ENCODE peak calls at places on chromosomes 1 and 21, in five cellular contexts. Y is HCT116, A is adrenal gland, N is BJ, Q is astrocyte. K is an unnamed sample.

GRCh38 chr1:215600258-215600792 is 33.2 kb downstream of the KCTD3 start:
- DNase-seq in N (no peak), Y (no peak), Q (no peak), A (no peak), K (no peak)

GRCh38 chr1:27325286-27325685 is 3.3 kb downstream of the TMEM222 start:
- DNase-seq in N (no peak), A (no peak), Q (no peak), Y (no peak), K (no peak)

GRCh38 chr1:154190550-154190949 is 1.4 kb downstream of the TPM3 start:
- DNase-seq in Y (no peak), Q (no peak), N (no peak), A (no peak), K (no peak)

GRCh38 chr1:159913451-159914192 is 11.7 kb downstream of the TAGLN2 start:
- DNase-seq in Q (no peak), Y (no peak), N (no peak), A (no peak), K (no peak)

GRCh38 chr1:157124855-157125254 is 13.3 kb downstream of the ETV3 start:
- DNase-seq in Q (no peak), A (no peak), N (no peak), Y (no peak), K (no peak)

GRCh38 chr1:50080904-50081586 is 27.7 kb upstream of the ELAVL4 start:
- DNase-seq in Q (no peak), A (peak; percentile 61), Y (no peak), N (no peak), K (no peak)

GRCh38 chr1:25476186-25477097 is 45.7 kb downstream of the MACO1 start:
- DNase-seq in Y (no peak), Q (no peak), A (no peak), N (no peak), K (no peak)

GRCh38 chr21:45974073-45975016 is 7.2 kb upstream of the COL6A1 start:
- DNase-seq in N (no peak), A (peak; percentile 70), Y (peak; percentile 36), Q (peak; percentile 76), K (no peak)

GRCh38 chr1:232385221-232385620 is 244.7 kb downstream of the SIPA1L2 start:
- DNase-seq in N (no peak), Q (peak; percentile 79), A (no peak), Y (no peak), K (no peak)

GRCh38 chr1:233359431-233359830 is 31.9 kb downstream of the MAP3K21 start:
- DNase-seq in A (no peak), N (no peak), Y (no peak), Q (no peak), K (no peak)

GRCh38 chr1:190479028-190479427 is 1.4 kb upstream of the BRINP3 start:
- DNase-seq in A (no peak), Y (peak; percentile 8), Q (no peak), N (no peak), K (no peak)

GRCh38 chr1:116433283-116434257 is 60.5 kb downstream of the ATP1A1 start:
- DNase-seq in A (no peak), Y (no peak), Q (peak; percentile 75), N (no peak), K (peak; percentile 82)

GRCh38 chr1:242546849-242547724 is 22.6 kb upstream of the PLD5 start:
- DNase-seq in A (no peak), Y (no peak), N (no peak), Q (no peak), K (no peak)

GRCh38 chr1:175449306-175449705 is 256.7 kb upstream of the KIAA0040 start:
- DNase-seq in Q (no peak), Y (no peak), N (no peak), A (no peak), K (no peak)

GRCh38 chr1:33143181-33143580 is 38.7 kb downstream of the TRIM62 start:
- DNase-seq in A (no peak), Q (peak; percentile 74), N (no peak), Y (no peak), K (no peak)

GRCh38 chr1:214660900-214661299 is 57.9 kb downstream of the CENPF start:
- DNase-seq in Y (no peak), Q (peak; percentile 68), N (peak; percentile 37), A (peak; percentile 92), K (peak; percentile 56)

GRCh38 chr1:202105571-202106339 is 17.0 kb upstream of the GPR37L1 start:
- DNase-seq in Q (peak; percentile 76), A (no peak), Y (peak; percentile 88), N (no peak), K (peak; percentile 56)

GRCh38 chr1:58401991-58402390 is 144.5 kb downstream of the OMA1 start:
- DNase-seq in Q (peak; percentile 9), N (no peak), Y (no peak), A (no peak), K (no peak)

GRCh38 chr1:67987046-67987799 is 63.2 kb downstream of the DIRAS3 start:
- DNase-seq in Y (no peak), N (peak; percentile 77), Q (peak; percentile 99), A (no peak), K (no peak)

GRCh38 chr1:227004796-227005195 is 64.7 kb downstream of the COQ8A start:
- DNase-seq in A (no peak), N (no peak), Q (no peak), Y (no peak), K (no peak)

GRCh38 chr1:85576642-85577420 is 3.7 kb upstream of the CCN1 start:
- DNase-seq in N (no peak), Q (peak; percentile 84), Y (peak; percentile 65), A (peak; percentile 89), K (no peak)

DNA sequence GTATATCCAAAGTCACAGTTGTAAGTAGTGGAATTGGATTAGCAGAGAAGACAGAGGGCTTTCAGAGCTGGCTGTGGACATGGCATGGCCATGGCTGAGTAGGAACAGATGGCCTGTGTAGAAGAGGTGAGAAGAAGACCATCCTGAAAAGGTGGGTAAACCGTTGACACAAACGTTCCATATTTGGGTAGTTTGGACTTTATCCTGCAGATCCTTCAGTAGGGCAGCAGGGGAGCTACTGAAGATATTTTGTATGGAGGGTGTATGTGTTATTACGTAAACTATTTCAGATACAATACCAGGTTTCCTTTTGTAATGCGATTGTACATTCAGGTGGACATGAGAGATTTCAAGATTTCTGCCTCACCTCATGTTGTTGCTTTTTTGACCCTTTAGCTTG is 1.6 kb downstream of the UTP11 start:
- DNase-seq in A (no peak), N (no peak), Q (no peak), Y (no peak), K (no peak)
- TF ChIP-seq CTCF in A (no peak), N (peak; percentile 17), Q (peak; percentile 9), Y (no peak), K (peak; percentile 12)

GRCh38 chr1:39174400-39175081 is 30.0 kb upstream of the MACF1 start:
- DNase-seq in Y (no peak), Q (no peak), A (no peak), N (no peak), K (no peak)
- H3K4me3 ChIP-seq in Y (no peak overlapping the region), Q (no peak overlapping the region), A (no peak overlapping the region), N (no peak overlapping the region), K (no peak overlapping the region)

GRCh38 chr1:206506405-206506802 is 927 bp upstream of the RASSF5 start:
- DNase-seq in A (no peak), Y (no peak), Q (no peak), N (no peak), K (no peak)
- TF ChIP-seq CTCF in A (no peak), Y (no peak), Q (no peak), N (no peak), K (no peak)

DNA sequence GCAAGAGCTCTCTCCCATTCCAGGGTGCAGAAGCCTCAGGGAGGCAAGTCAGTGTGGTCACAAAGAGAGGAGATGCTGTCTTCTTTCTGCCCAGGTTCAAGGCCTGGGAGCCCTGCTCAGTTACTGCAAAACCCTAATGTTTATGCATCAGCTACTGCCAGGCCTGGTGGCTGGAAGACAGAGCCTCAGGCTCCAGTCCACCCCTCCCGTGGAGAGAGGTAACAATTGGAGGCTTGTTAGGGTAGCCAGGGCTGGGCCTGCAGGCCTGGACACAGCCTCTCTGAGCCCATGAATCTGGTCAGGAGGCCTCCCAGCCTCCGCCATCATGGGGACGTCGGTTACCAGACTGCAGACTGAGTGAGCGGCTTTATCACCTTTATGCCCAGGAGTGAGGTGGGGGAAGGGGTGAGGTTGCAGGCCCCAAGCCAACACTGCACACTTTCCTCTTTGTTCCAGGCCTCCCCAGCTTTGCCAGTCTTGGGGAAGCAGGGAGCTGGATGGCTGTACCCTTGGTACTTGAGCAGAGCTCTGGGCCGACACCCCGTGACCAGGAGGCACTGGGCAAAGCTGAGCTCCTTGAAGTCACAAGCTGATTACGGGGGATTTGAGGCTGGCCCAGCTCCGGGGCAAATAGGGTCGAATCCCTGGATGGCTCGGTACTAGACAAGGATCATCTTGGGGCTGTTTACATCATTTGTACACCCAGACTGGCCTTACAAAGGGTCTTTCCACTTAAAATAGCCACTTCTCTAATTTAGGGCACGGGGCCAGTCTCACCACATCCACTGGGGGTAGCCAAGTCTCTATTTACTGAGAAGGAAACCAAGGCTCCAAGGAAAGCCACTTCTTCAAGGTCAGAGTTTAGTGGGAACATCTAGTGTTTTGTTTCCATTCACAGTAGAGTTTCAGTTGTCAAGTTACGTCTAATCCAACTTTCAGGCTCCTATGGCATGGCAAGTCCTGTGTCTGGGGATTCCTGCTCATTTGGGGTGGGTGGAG is 5.2 kb downstream of the SLC2A1 start:
- DNase-seq in Q (no peak), N (no peak), A (no peak), Y (no peak), K (no peak)
- H3K4me3 ChIP-seq in Q (no peak overlapping the region), N (no peak overlapping the region), A (no peak overlapping the region), Y (no peak overlapping the region), K (peak overlapping the region; percentile 100)